ENCODE peak calls at places on chromosomes 6 and 20, in four cellular contexts. W, X, F and G are unnamed samples. For H3K4me1, the result is how much of the 10 kb centered on the place peaks cover.

GRCh38 chr6:44073612-44074382 is 53.5 kb downstream of the MRPL14 start:
- DNase-seq in W (no peak), F (peak), X (no peak), G (peak)

GRCh38 chr20:58538752-58539151 is 23.6 kb upstream of the APCDD1L start:
- DNase-seq in X (no peak), W (no peak), F (no peak), G (no peak)

GRCh38 chr20:49858076-49858565 is 45.5 kb downstream of the SLC9A8 start:
- DNase-seq in F (no peak), X (no peak), W (no peak), G (no peak)

GRCh38 chr6:10995114-10995707 is 48.9 kb downstream of the ELOVL2 start:
- DNase-seq in W (no peak), X (no peak), F (no peak), G (no peak)

GRCh38 chr20:38057351-38057972 is 23.9 kb downstream of the RPRD1B start:
- DNase-seq in F (peak), W (no peak), X (peak), G (peak)

GRCh38 chr6:20769651-20770050 is 235.4 kb downstream of the CDKAL1 start:
- DNase-seq in W (no peak), X (no peak), F (no peak), G (no peak)

GRCh38 chr6:113909224-113909856 is 52.2 kb downstream of the MARCKS start:
- DNase-seq in X (peak), W (peak), F (peak), G (peak)

GRCh38 chr6:85404497-85405174 is 45.2 kb upstream of the NT5E start:
- DNase-seq in W (no peak), F (no peak), X (peak), G (no peak)

GRCh38 chr6:14921170-14921569 is 324.7 kb upstream of the JARID2 start:
- DNase-seq in X (no peak), W (no peak), F (peak), G (no peak)

GRCh38 chr6:10140824-10141223 is 274.1 kb downstream of the TFAP2A start:
- DNase-seq in X (no peak), F (no peak), W (no peak), G (no peak)

GRCh38 chr20:50987493-50988210 is 29.0 kb downstream of the MOCS3 start:
- DNase-seq in X (peak), W (peak), F (peak), G (peak)

GRCh38 chr6:25296980-25297379 is 17.8 kb downstream of the CARMIL1 start:
- DNase-seq in X (no peak), W (no peak), F (no peak), G (no peak)

GRCh38 chr6:57265755-57266221 is 43.7 kb upstream of the RAB23 start:
- DNase-seq in F (no peak), W (no peak), X (no peak), G (no peak)

GRCh38 chr20:25274891-25275812 is 27.3 kb downstream of the PYGB start:
- DNase-seq in W (no peak), X (no peak), F (no peak), G (no peak)

GRCh38 chr20:48758206-48758820 is 69.5 kb downstream of the PREX1 start:
- DNase-seq in W (no peak), F (no peak), X (no peak), G (no peak)

GRCh38 chr20:38369387-38369786 is 23.1 kb downstream of the LBP start:
- DNase-seq in W (no peak), X (peak), F (peak), G (peak)

GRCh38 chr20:11159728-11160127 is 485.9 kb upstream of the JAG1 start:
- DNase-seq in X (no peak), F (no peak), W (peak), G (no peak)

GRCh38 chr6:46491201-46491788 is at the start of gene RCAN2:
- DNase-seq in F (no peak), W (no peak), X (peak), G (peak)

GRCh38 chr6:19997104-19997503 is 159.9 kb downstream of the ID4 start:
- DNase-seq in F (no peak), W (no peak), X (no peak), G (no peak)

GRCh38 chr6:95959291-95959690 is 56.5 kb upstream of the FUT9 start:
- DNase-seq in F (no peak), W (no peak), X (no peak), G (no peak)
- TF ChIP-seq JUND in F (no peak), W (no peak), X (no peak), G (no peak)

DNA sequence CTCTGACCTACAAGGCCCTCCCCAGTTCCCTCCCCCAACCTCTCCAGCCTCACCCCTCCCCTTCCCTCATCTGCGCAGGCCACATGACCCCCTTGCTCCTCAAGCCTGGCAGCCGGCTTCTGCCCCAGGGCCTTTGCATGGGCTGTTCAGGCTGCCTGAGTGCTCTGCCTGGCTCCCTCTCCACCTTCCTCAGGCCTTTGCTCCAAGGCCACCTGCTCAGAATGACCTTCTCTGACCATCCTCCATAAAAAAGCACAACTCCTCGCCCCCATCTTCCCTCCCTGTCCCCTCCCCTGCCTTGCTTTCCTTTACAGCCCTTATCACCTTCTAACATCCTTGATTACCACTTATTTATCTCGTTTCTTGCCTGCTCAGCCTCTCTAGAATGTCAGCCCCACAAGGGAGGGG is 38.7 kb downstream of the SPDEF start:
- DNase-seq in X (no peak), W (no peak), F (peak), G (peak)
- TF ChIP-seq FOXM1 in X (no peak), W (no peak), F (no peak), G (no peak)

DNA sequence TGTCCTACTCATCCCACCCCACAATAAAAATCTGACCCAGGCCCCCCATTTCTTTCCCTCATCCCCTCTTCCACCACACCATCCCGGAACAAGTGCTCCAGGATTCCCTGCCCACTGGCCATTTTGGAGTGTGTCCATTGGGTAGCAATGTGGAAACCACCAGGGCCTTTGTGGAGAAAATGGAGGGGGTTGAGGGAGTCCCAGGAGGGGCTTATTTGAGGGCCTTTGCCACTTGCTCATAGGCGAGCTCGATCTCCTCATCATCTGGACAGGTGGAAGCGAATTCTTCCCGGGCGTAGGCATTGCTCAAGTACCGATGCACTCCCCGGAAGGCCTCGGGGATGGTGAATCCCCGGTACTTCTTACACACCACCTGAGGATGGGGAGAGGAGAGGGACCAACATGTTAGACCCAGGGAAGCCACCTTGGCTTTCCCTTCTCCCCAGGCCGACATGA is 1.6 kb upstream of the DDAH2 start:
- DNase-seq in F (peak), X (no peak), W (no peak), G (no peak)
- H3K4me1 ChIP-seq in F (half or more), X (half or more), W (under half), G (under half)

GRCh38 chr20:4546786-4547185 is 174.9 kb upstream of the PRND start:
- DNase-seq in W (no peak), F (no peak), X (no peak), G (no peak)
- TF ChIP-seq JUND in W (no peak), F (no peak), X (no peak), G (peak)

GRCh38 chr6:54072708-54073313 is 38.4 kb upstream of the MLIP start:
- DNase-seq in W (no peak), F (no peak), X (no peak), G (no peak)
- TF ChIP-seq FOXM1 in W (no peak), F (no peak), X (no peak), G (no peak)